ENCODE peak calls at places on chromosome 5, in six cellular contexts. One of them, this sample, is unnamed.

GRCh38 chr5:106185661-106186081 is 1485.1 kb downstream of the EFNA5 start:
- DNase-seq in HuH-7: no peak
- DNase-seq in activated CD4-positive, CD25-positive, alpha-beta regulatory T cell treated with anti-CD3 and anti-CD28 coated beads, Interleukin-2, amount 50 U/mL, for 72 hours: no peak
- DNase-seq in NB4: no peak
- DNase-seq in adrenal gland: no peak
- DNase-seq in Peyer's patch: no peak
- DNase-seq in this sample: no peak

GRCh38 chr5:137072376-137073174 is 426.6 kb downstream of the SPOCK1 start:
- DNase-seq in HuH-7: no peak
- DNase-seq in activated CD4-positive, CD25-positive, alpha-beta regulatory T cell treated with anti-CD3 and anti-CD28 coated beads, Interleukin-2, amount 50 U/mL, for 72 hours: no peak
- DNase-seq in NB4: no peak
- DNase-seq in adrenal gland: peak
- DNase-seq in Peyer's patch: no peak
- DNase-seq in this sample: no peak

GRCh38 chr5:41785061-41785460 is 85.2 kb downstream of the OXCT1 start:
- DNase-seq in HuH-7: no peak
- DNase-seq in activated CD4-positive, CD25-positive, alpha-beta regulatory T cell treated with anti-CD3 and anti-CD28 coated beads, Interleukin-2, amount 50 U/mL, for 72 hours: no peak
- DNase-seq in NB4: no peak
- DNase-seq in adrenal gland: no peak
- DNase-seq in Peyer's patch: no peak
- DNase-seq in this sample: no peak

GRCh38 chr5:121693864-121694263 is 157.8 kb upstream of the FTMT start:
- DNase-seq in HuH-7: no peak
- DNase-seq in activated CD4-positive, CD25-positive, alpha-beta regulatory T cell treated with anti-CD3 and anti-CD28 coated beads, Interleukin-2, amount 50 U/mL, for 72 hours: no peak
- DNase-seq in NB4: peak
- DNase-seq in adrenal gland: no peak
- DNase-seq in Peyer's patch: no peak
- DNase-seq in this sample: no peak

GRCh38 chr5:135332519-135333150 is 66.4 kb downstream of the MACROH2A1 start:
- DNase-seq in HuH-7: peak
- DNase-seq in activated CD4-positive, CD25-positive, alpha-beta regulatory T cell treated with anti-CD3 and anti-CD28 coated beads, Interleukin-2, amount 50 U/mL, for 72 hours: no peak
- DNase-seq in NB4: peak
- DNase-seq in adrenal gland: no peak
- DNase-seq in Peyer's patch: no peak
- DNase-seq in this sample: no peak

GRCh38 chr5:38420691-38421395 is 135.6 kb downstream of the LIFR start:
- DNase-seq in HuH-7: peak
- DNase-seq in activated CD4-positive, CD25-positive, alpha-beta regulatory T cell treated with anti-CD3 and anti-CD28 coated beads, Interleukin-2, amount 50 U/mL, for 72 hours: no peak
- DNase-seq in NB4: peak
- DNase-seq in adrenal gland: peak
- DNase-seq in Peyer's patch: no peak
- DNase-seq in this sample: peak

GRCh38 chr5:138305797-138306196 is 25.8 kb downstream of the CDC25C start:
- DNase-seq in HuH-7: no peak
- DNase-seq in activated CD4-positive, CD25-positive, alpha-beta regulatory T cell treated with anti-CD3 and anti-CD28 coated beads, Interleukin-2, amount 50 U/mL, for 72 hours: no peak
- DNase-seq in NB4: no peak
- DNase-seq in adrenal gland: peak
- DNase-seq in Peyer's patch: no peak
- DNase-seq in this sample: no peak

GRCh38 chr5:139374909-139375308 is 8.2 kb downstream of the SLC23A1 start:
- DNase-seq in HuH-7: no peak
- DNase-seq in activated CD4-positive, CD25-positive, alpha-beta regulatory T cell treated with anti-CD3 and anti-CD28 coated beads, Interleukin-2, amount 50 U/mL, for 72 hours: no peak
- DNase-seq in NB4: no peak
- DNase-seq in adrenal gland: peak
- DNase-seq in Peyer's patch: peak
- DNase-seq in this sample: no peak

GRCh38 chr5:146088098-146088497 is 17.3 kb downstream of the PLAC8L1 start:
- DNase-seq in HuH-7: no peak
- DNase-seq in activated CD4-positive, CD25-positive, alpha-beta regulatory T cell treated with anti-CD3 and anti-CD28 coated beads, Interleukin-2, amount 50 U/mL, for 72 hours: no peak
- DNase-seq in NB4: no peak
- DNase-seq in adrenal gland: no peak
- DNase-seq in Peyer's patch: no peak
- DNase-seq in this sample: no peak

GRCh38 chr5:167643616-167644015 is 647.8 kb upstream of the WWC1 start:
- DNase-seq in HuH-7: no peak
- DNase-seq in activated CD4-positive, CD25-positive, alpha-beta regulatory T cell treated with anti-CD3 and anti-CD28 coated beads, Interleukin-2, amount 50 U/mL, for 72 hours: no peak
- DNase-seq in NB4: no peak
- DNase-seq in adrenal gland: no peak
- DNase-seq in Peyer's patch: no peak
- DNase-seq in this sample: no peak

GRCh38 chr5:56434986-56435385 is 201.9 kb upstream of the ANKRD55 start:
- DNase-seq in HuH-7: no peak
- DNase-seq in activated CD4-positive, CD25-positive, alpha-beta regulatory T cell treated with anti-CD3 and anti-CD28 coated beads, Interleukin-2, amount 50 U/mL, for 72 hours: no peak
- DNase-seq in NB4: no peak
- DNase-seq in adrenal gland: no peak
- DNase-seq in Peyer's patch: no peak
- DNase-seq in this sample: no peak

GRCh38 chr5:101102506-101102905 is 199.4 kb upstream of the ST8SIA4 start:
- DNase-seq in HuH-7: no peak
- DNase-seq in activated CD4-positive, CD25-positive, alpha-beta regulatory T cell treated with anti-CD3 and anti-CD28 coated beads, Interleukin-2, amount 50 U/mL, for 72 hours: no peak
- DNase-seq in NB4: no peak
- DNase-seq in adrenal gland: no peak
- DNase-seq in Peyer's patch: no peak
- DNase-seq in this sample: no peak

This sample was measured in activated CD8-positive, alpha-beta T cell treated with anti-CD3 and anti-CD28 coated beads for 36 hours.